ENCODE peak calls at places on chromosomes 7 and 10, in seven cellular contexts. F, H, T, W, D, G and P are unnamed samples.

GRCh38 chr7:157527235-157527634 is 190.4 kb downstream of the DNAJB6 start:
- DNase-seq in F (no peak), H (no peak), T (no peak), W (no peak), D (no peak), G (peak), P (no peak)

GRCh38 chr7:87231715-87232114 is 12.2 kb upstream of the TMEM243 start:
- DNase-seq in F (no peak), H (no peak), T (no peak), W (no peak), D (no peak), G (no peak), P (no peak)

GRCh38 chr10:37734971-37735370 is 122.4 kb downstream of the ZNF248 start:
- DNase-seq in F (no peak), H (no peak), T (peak), W (no peak), D (no peak), G (no peak), P (peak)

GRCh38 chr10:29239569-29240472 is 49.0 kb upstream of the LYZL1 start:
- DNase-seq in F (no peak), H (no peak), T (peak), W (peak), D (no peak), G (no peak), P (no peak)

GRCh38 chr10:92689663-92690210 is at the start of gene HHEX:
- DNase-seq in F (peak), H (no peak), T (peak), W (peak), D (peak), G (peak), P (no peak)

GRCh38 chr7:22670422-22670815 is 56.6 kb upstream of the IL6 start:
- DNase-seq in F (no peak), H (no peak), T (no peak), W (no peak), D (no peak), G (no peak), P (no peak)

GRCh38 chr7:9189683-9190082 is 756.3 kb downstream of the NXPH1 start:
- DNase-seq in F (no peak), H (no peak), T (no peak), W (no peak), D (no peak), G (no peak), P (no peak)

GRCh38 chr10:9745158-9745557 is 1272.5 kb upstream of the CELF2 start:
- DNase-seq in F (no peak), H (no peak), T (no peak), W (no peak), D (no peak), G (no peak), P (no peak)

GRCh38 chr10:97673736-97674525 is 13.1 kb downstream of the AVPI1 start:
- DNase-seq in F (no peak), H (no peak), T (peak), W (no peak), D (no peak), G (peak), P (peak)

GRCh38 chr7:122219253-122219865 is 75.3 kb upstream of the AASS start:
- DNase-seq in F (no peak), H (no peak), T (peak), W (no peak), D (no peak), G (no peak), P (no peak)

GRCh38 chr7:79778786-79779382 is 325.4 kb upstream of the MAGI2 start:
- DNase-seq in F (no peak), H (peak), T (peak), W (peak), D (no peak), G (no peak), P (no peak)

GRCh38 chr10:75355706-75356105 is 45.9 kb downstream of the ZNF503 start:
- DNase-seq in F (no peak), H (no peak), T (peak), W (no peak), D (no peak), G (no peak), P (no peak)

GRCh38 chr10:127576751-127577161 is 27.6 kb downstream of the NPS start:
- DNase-seq in F (no peak), H (no peak), T (no peak), W (no peak), D (no peak), G (no peak), P (no peak)

GRCh38 chr7:137953043-137953691 is 48.7 kb downstream of the CREB3L2 start:
- DNase-seq in F (no peak), H (no peak), T (peak), W (no peak), D (no peak), G (no peak), P (no peak)

GRCh38 chr10:53430974-53431373 is 658.4 kb upstream of the MBL2 start:
- DNase-seq in F (no peak), H (no peak), T (no peak), W (no peak), D (no peak), G (no peak), P (no peak)

GRCh38 chr7:41134242-41134872 is 568.5 kb downstream of the INHBA start:
- DNase-seq in F (no peak), H (no peak), T (peak), W (peak), D (no peak), G (no peak), P (no peak)

GRCh38 chr10:132572545-132572937 is 35.0 kb downstream of the INPP5A start:
- DNase-seq in F (no peak), H (no peak), T (peak), W (peak), D (no peak), G (no peak), P (peak)

GRCh38 chr7:150357277-150357676 is 11.3 kb upstream of the REPIN1 start:
- DNase-seq in F (peak), H (no peak), T (no peak), W (no peak), D (no peak), G (peak), P (no peak)

GRCh38 chr7:134421998-134422397 is 36.9 kb downstream of the AKR1B1 start:
- DNase-seq in F (no peak), H (no peak), T (no peak), W (no peak), D (no peak), G (no peak), P (no peak)

GRCh38 chr10:71337219-71337625 is 18.2 kb downstream of the SLC29A3 start:
- DNase-seq in F (no peak), H (no peak), T (no peak), W (no peak), D (no peak), G (no peak), P (no peak)

GRCh38 chr10:5442056-5442989 is 30.0 kb downstream of the NET1 start:
- DNase-seq in F (no peak), H (no peak), T (peak), W (peak), D (no peak), G (no peak), P (peak)